ENCODE peak calls at places on chromosomes 3 and 15, in eight cellular contexts. W is A549, N is lower leg skin, L is Peyer's patch, J is heart left ventricle, B is sigmoid colon, V is H54, D is GM12891. H is an unnamed sample.

GRCh38 chr3:54870423-54870822 is 57.4 kb downstream of the LRTM1 start:
- DNase-seq in W (peak; percentile 47), N (no peak), L (no peak), J (no peak), B (no peak), V (peak; percentile 68), D (no peak), H (peak; percentile 11)

GRCh38 chr3:178714971-178715832 is 179.0 kb downstream of the KCNMB2 start:
- DNase-seq in W (no peak), N (no peak), L (no peak), J (no peak), B (no peak), V (no peak), D (no peak), H (no peak)

GRCh38 chr15:25094519-25094918 is 139.7 kb downstream of the SNRPN start:
- DNase-seq in W (no peak), N (no peak), L (no peak), J (no peak), B (no peak), V (no peak), D (no peak), H (no peak)

GRCh38 chr3:16288664-16289063 is 23.7 kb downstream of the OXNAD1 start:
- DNase-seq in W (no peak), N (no peak), L (no peak), J (no peak), B (no peak), V (no peak), D (no peak), H (peak; percentile 25)

GRCh38 chr3:129621626-129622417 is 15.3 kb upstream of the PLXND1 start:
- DNase-seq in W (no peak), N (no peak), L (no peak), J (peak; percentile 60), B (no peak), V (no peak), D (no peak), H (no peak)

GRCh38 chr3:15409239-15409638 is 18.1 kb downstream of the METTL6 start:
- DNase-seq in W (no peak), N (no peak), L (no peak), J (no peak), B (no peak), V (no peak), D (no peak), H (no peak)

GRCh38 chr15:49731187-49731828 is 110.5 kb downstream of the DTWD1 start:
- DNase-seq in W (no peak), N (no peak), L (no peak), J (no peak), B (no peak), V (no peak), D (no peak), H (no peak)

GRCh38 chr3:194485471-194485875 is 1.3 kb downstream of the ATP13A3 start:
- DNase-seq in W (no peak), N (no peak), L (no peak), J (no peak), B (no peak), V (peak; percentile 45), D (no peak), H (peak; percentile 41)

GRCh38 chr15:57090460-57090859 is 172.0 kb downstream of the TCF12 start:
- DNase-seq in W (no peak), N (no peak), L (no peak), J (no peak), B (no peak), V (no peak), D (no peak), H (no peak)

GRCh38 chr3:109532257-109533216 is 195.2 kb upstream of the DPPA4 start:
- DNase-seq in W (peak; percentile 81), N (no peak), L (no peak), J (no peak), B (no peak), V (no peak), D (no peak), H (peak; percentile 1)

GRCh38 chr15:44137750-44138149 is 57.3 kb downstream of the FRMD5 start:
- DNase-seq in W (no peak), N (no peak), L (no peak), J (no peak), B (no peak), V (no peak), D (no peak), H (no peak)

GRCh38 chr15:55588070-55588817 is at the start of gene PYGO1:
- DNase-seq in W (peak; percentile 78), N (peak; percentile 87), L (no peak), J (peak; percentile 80), B (peak; percentile 81), V (peak; percentile 49), D (peak; percentile 59), H (peak; percentile 82)

GRCh38 chr3:175989161-175989560 is 1130.0 kb downstream of the NAALADL2 start:
- DNase-seq in W (no peak), N (no peak), L (no peak), J (peak; percentile 18), B (no peak), V (no peak), D (no peak), H (no peak)

GRCh38 chr15:36758800-36759199 is 179.4 kb downstream of the CDIN1 start:
- DNase-seq in W (no peak), N (no peak), L (no peak), J (no peak), B (no peak), V (no peak), D (no peak), H (no peak)

GRCh38 chr3:186669378-186670084 is 3.7 kb downstream of the HRG start:
- DNase-seq in W (peak; percentile 46), N (no peak), L (no peak), J (no peak), B (no peak), V (no peak), D (no peak), H (peak; percentile 7)

GRCh38 chr15:65344214-65344908 is 33.4 kb downstream of the IGDCC3 start:
- DNase-seq in W (no peak), N (no peak), L (no peak), J (no peak), B (peak; percentile 21), V (no peak), D (no peak), H (no peak)

GRCh38 chr3:29453278-29453961 is 172.5 kb downstream of the RBMS3 start:
- DNase-seq in W (no peak), N (peak; percentile 83), L (no peak), J (peak; percentile 44), B (peak; percentile 69), V (no peak), D (no peak), H (no peak)

GRCh38 chr3:134874737-134875413 is 79.8 kb downstream of the EPHB1 start:
- DNase-seq in W (no peak), N (peak; percentile 45), L (no peak), J (no peak), B (no peak), V (no peak), D (no peak), H (no peak)

GRCh38 chr3:172219750-172220149 is 180.4 kb downstream of the FNDC3B start:
- DNase-seq in W (no peak), N (no peak), L (no peak), J (no peak), B (no peak), V (no peak), D (no peak), H (no peak)

GRCh38 chr15:81312790-81313543 is 11.0 kb downstream of the STARD5 start:
- DNase-seq in W (peak; percentile 81), N (peak; percentile 95), L (peak; percentile 29), J (no peak), B (peak; percentile 96), V (peak; percentile 59), D (no peak), H (no peak)

GRCh38 chr3:114644372-114644771 is 350.5 kb downstream of the TIGIT start:
- DNase-seq in W (no peak), N (no peak), L (no peak), J (no peak), B (no peak), V (no peak), D (no peak), H (no peak)

GRCh38 chr3:58560771-58561311 is 16.4 kb downstream of the FAM107A start:
- DNase-seq in W (peak; percentile 67), N (peak; percentile 71), L (no peak), J (no peak), B (no peak), V (peak; percentile 78), D (no peak), H (no peak)

GRCh38 chr3:124221286-124221821 is 229.4 kb upstream of the ROPN1 start:
- DNase-seq in W (no peak), N (no peak), L (no peak), J (no peak), B (no peak), V (peak; percentile 9), D (no peak), H (no peak)

GRCh38 chr3:8443829-8444791 is 57.5 kb upstream of the LMCD1 start:
- DNase-seq in W (peak; percentile 100), N (peak; percentile 94), L (peak; percentile 17), J (peak; percentile 86), B (peak; percentile 86), V (peak; percentile 88), D (no peak), H (no peak)
- TF ChIP-seq POLR2A in W (peak; percentile 65), N (no peak), L (no peak), J (peak; percentile 43), B (no peak), V (peak; percentile 25), D (no peak), H (no peak)

GRCh38 chr3:23945653-23945902 is 492 bp downstream of the NR1D2 start:
- DNase-seq in W (no peak), N (no peak), L (no peak), J (no peak), B (no peak), V (no peak), D (no peak), H (no peak)
- TF ChIP-seq POLR2A in W (no peak), N (no peak), L (no peak), J (no peak), B (no peak), V (no peak), D (no peak), H (no peak)

DNA sequence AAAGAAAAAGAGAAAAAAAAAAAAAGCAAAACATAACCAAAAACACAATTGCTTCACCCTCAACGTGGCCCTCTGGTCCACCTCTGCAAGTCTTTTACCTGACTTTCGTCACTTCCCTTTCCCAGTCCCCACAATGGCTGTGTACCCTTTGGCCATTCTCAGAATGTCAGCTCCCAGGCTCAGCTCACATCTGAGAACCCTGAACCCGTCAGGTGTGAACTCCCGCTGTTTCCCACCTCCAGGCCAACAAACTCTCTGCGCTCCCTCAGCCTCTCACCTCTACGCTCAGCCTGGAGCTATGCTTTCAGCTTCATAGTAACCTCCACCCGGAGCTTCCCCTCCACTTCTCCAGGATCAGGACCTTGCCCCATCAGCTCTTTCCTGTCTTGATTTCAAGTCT is 23.6 kb downstream of the ZSCAN2 start:
- DNase-seq in W (no peak), N (no peak), L (no peak), J (no peak), B (no peak), V (no peak), D (no peak), H (no peak)
- TF ChIP-seq POLR2A in W (no peak), N (no peak), L (no peak), J (no peak), B (no peak), V (no peak), D (no peak), H (no peak)

DNA sequence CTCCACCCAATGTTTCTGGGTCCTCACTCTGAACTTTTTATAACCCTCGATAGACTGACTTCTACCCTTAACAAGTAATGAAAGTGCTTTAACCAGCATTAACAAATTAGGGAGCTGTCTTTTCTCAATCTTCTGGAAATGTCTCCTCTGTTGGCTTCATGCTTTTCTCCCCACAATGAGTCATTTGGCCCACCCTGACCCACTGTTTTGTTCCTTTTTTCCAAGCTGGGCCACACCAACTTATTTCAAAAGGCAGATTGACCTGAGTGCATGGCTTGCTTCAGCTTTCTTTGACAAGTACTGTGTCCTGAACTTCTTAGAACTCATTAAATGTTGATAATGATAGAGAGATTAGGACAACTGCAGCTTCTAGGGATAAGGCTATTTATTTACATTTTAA is 199.6 kb upstream of the SEMA6D start:
- DNase-seq in W (no peak), N (no peak), L (no peak), J (no peak), B (no peak), V (no peak), D (no peak), H (no peak)
- TF ChIP-seq POLR2A in W (no peak), N (no peak), L (no peak), J (no peak), B (no peak), V (no peak), D (no peak), H (no peak)